ENCODE peak calls at places on chromosomes 11 and 22, in five cellular contexts. L is MM.1S; Q is CD8-positive, alpha-beta T cell; A is fibroblast of lung; V is CD8-positive, alpha-beta memory T cell. N is an unnamed sample.

GRCh38 chr11:64342869-64343739 is 3.1 kb downstream of the CCDC88B start:
- DNase-seq in L (no peak), Q (no peak), A (no peak), V (no peak), N (no peak)

GRCh38 chr11:116510166-116510565 is 262.6 kb downstream of the BUD13 start:
- DNase-seq in Q (no peak), L (no peak), A (no peak), V (no peak), N (no peak)

GRCh38 chr22:20080776-20081654 is 974 bp downstream of the DGCR8 start:
- DNase-seq in Q (no peak), A (peak; percentile 74), V (no peak), L (peak; percentile 19), N (no peak)

GRCh38 chr11:125451400-125452124 is 44.5 kb downstream of the FEZ1 start:
- DNase-seq in V (no peak), Q (no peak), L (peak; percentile 19), A (peak; percentile 25), N (no peak)

GRCh38 chr11:215581-216037 is 8.1 kb downstream of the RIC8A start:
- DNase-seq in V (no peak), Q (no peak), L (no peak), A (no peak), N (no peak)

GRCh38 chr11:9568854-9569587 is 4.4 kb upstream of the WEE1 start:
- DNase-seq in L (peak; percentile 42), Q (no peak), V (no peak), A (peak; percentile 91), N (peak; percentile 19)

GRCh38 chr11:98674390-98674789 is 346.4 kb upstream of the CNTN5 start:
- DNase-seq in V (no peak), A (no peak), Q (no peak), L (no peak), N (no peak)

GRCh38 chr11:68532719-68533369 is 72.3 kb downstream of the PPP6R3 start:
- DNase-seq in A (no peak), L (no peak), V (no peak), Q (no peak), N (no peak)

GRCh38 chr22:20748820-20749428 is 25.0 kb upstream of the SERPIND1 start:
- DNase-seq in L (peak; percentile 14), Q (no peak), V (no peak), A (peak; percentile 87), N (no peak)

GRCh38 chr22:29987143-29987542 is 93.1 kb upstream of the HORMAD2 start:
- DNase-seq in V (no peak), Q (no peak), A (no peak), L (peak; percentile 47), N (no peak)

GRCh38 chr11:60193687-60194433 is 11.0 kb upstream of the MS4A6A start:
- DNase-seq in A (peak; percentile 6), Q (peak; percentile 48), V (peak; percentile 14), L (peak; percentile 78), N (peak; percentile 30)

GRCh38 chr11:106159846-106160245 is 82.4 kb downstream of the AASDHPPT start:
- DNase-seq in V (no peak), Q (no peak), A (peak; percentile 6), L (no peak), N (no peak)

GRCh38 chr22:29457730-29458129 is 19.3 kb downstream of the RFPL1 start:
- DNase-seq in Q (no peak), A (peak; percentile 42), V (no peak), L (peak; percentile 47), N (no peak)

GRCh38 chr11:34234086-34234740 is 123.6 kb downstream of the ABTB2 start:
- DNase-seq in V (peak; percentile 59), A (peak; percentile 82), Q (peak; percentile 66), L (peak; percentile 7), N (peak; percentile 53)

GRCh38 chr11:34233215-34233614 is 124.6 kb downstream of the ABTB2 start:
- DNase-seq in A (no peak), Q (no peak), L (no peak), V (no peak), N (no peak)

GRCh38 chr11:34235189-34235588 is 122.6 kb downstream of the ABTB2 start:
- DNase-seq in L (no peak), Q (no peak), A (no peak), V (no peak), N (no peak)

GRCh38 chr11:34235591-34236071 is 122.2 kb downstream of the ABTB2 start:
- DNase-seq in L (no peak), Q (no peak), A (no peak), V (no peak), N (no peak)

GRCh38 chr11:34232810-34233209 is 125.0 kb downstream of the ABTB2 start:
- DNase-seq in L (no peak), A (no peak), V (no peak), Q (no peak), N (no peak)
- H3K27ac ChIP-seq in L (no peak overlapping the region), A (no peak overlapping the region), V (no peak overlapping the region), Q (no peak overlapping the region), N (no peak overlapping the region)

GRCh38 chr22:31240011-31240410 is 27.9 kb downstream of the LIMK2 start:
- DNase-seq in L (no peak), Q (no peak), A (peak; percentile 48), V (no peak), N (no peak)
- H3K27ac ChIP-seq in L (no peak overlapping the region), Q (no peak overlapping the region), A (no peak overlapping the region), V (no peak overlapping the region), N (no peak overlapping the region)

DNA sequence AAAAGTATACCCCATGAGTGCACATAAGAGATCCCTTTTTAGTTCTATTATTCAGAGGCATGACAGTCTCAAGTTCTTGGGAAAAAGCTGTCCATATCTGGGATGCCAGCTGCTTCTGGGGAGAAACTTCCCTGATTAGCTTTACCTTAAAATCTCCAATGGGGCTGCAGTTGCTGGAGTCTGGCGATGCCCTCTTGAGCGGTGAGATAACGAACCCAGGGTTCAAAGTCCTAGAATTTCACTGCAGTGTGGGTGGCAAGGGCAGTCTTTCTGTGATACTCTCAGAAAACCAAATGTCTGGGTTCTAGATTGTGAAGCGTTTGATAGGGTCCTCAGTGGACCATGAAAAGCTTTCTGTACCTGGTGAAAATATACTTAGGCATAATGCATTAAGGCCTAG is 7.4 kb upstream of the PRR33 start:
- DNase-seq in A (no peak), V (no peak), Q (no peak), L (no peak), N (no peak)
- H3K27ac ChIP-seq in A (no peak overlapping the region), V (no peak overlapping the region), Q (no peak overlapping the region), L (no peak overlapping the region), N (no peak overlapping the region)

GRCh38 chr11:65378208-65378927 is 4.1 kb downstream of the SLC25A45 start:
- DNase-seq in A (no peak), Q (no peak), V (no peak), L (no peak), N (no peak)

GRCh38 chr11:65378928-65379638 is 3.4 kb downstream of the SLC25A45 start:
- DNase-seq in L (no peak), V (no peak), Q (no peak), A (no peak), N (no peak)

GRCh38 chr11:65376138-65376713 is 6.2 kb downstream of the SLC25A45 start:
- DNase-seq in L (no peak), A (no peak), V (no peak), Q (no peak), N (no peak)

GRCh38 chr11:65377036-65377435 is 5.4 kb downstream of the SLC25A45 start:
- DNase-seq in L (no peak), V (no peak), A (no peak), Q (no peak), N (no peak)

GRCh38 chr11:65377777-65378176 is 4.7 kb downstream of the SLC25A45 start:
- DNase-seq in Q (no peak), A (no peak), V (no peak), L (no peak), N (no peak)
- H3K27ac ChIP-seq in Q (no peak overlapping the region), A (no peak overlapping the region), V (no peak overlapping the region), L (no peak overlapping the region), N (no peak overlapping the region)

N was measured in naive thymus-derived CD4-positive, alpha-beta T cell.